ENCODE peak calls at places on chromosomes 13 and 19, in five cellular contexts. D, O, W, Y and A are unnamed samples.

GRCh38 chr19:40597329-40597838 is 3.8 kb upstream of the LTBP4 start:
- DNase-seq in Y (no peak), D (no peak), W (no peak), O (no peak), A (no peak)

GRCh38 chr19:39765091-39766076 is 13.3 kb upstream of the LEUTX start:
- DNase-seq in W (peak), O (peak), D (peak), Y (peak), A (peak)

GRCh38 chr13:28356506-28357064 is 138.3 kb downstream of the FLT1 start:
- DNase-seq in Y (no peak), W (peak), O (no peak), D (no peak), A (no peak)

GRCh38 chr19:55483681-55484361 is 1.2 kb upstream of the NAT14 start:
- DNase-seq in O (no peak), D (no peak), W (no peak), Y (no peak), A (no peak)

GRCh38 chr19:38003427-38004099 is 96.6 kb downstream of the SIPA1L3 start:
- DNase-seq in O (peak), Y (no peak), D (no peak), W (peak), A (peak)

GRCh38 chr19:47657719-47658118 is 48.8 kb downstream of the BICRA start:
- DNase-seq in D (no peak), O (no peak), W (no peak), Y (no peak), A (no peak)

GRCh38 chr13:28408235-28408848 is 86.6 kb downstream of the FLT1 start:
- DNase-seq in O (no peak), Y (peak), D (no peak), W (peak), A (no peak)

GRCh38 chr13:79782541-79783216 is 301.7 kb downstream of the NDFIP2 start:
- DNase-seq in O (peak), Y (no peak), W (peak), D (peak), A (peak)

GRCh38 chr13:113875429-113875815 is 11.5 kb upstream of the GAS6 start:
- DNase-seq in W (no peak), Y (no peak), O (no peak), D (no peak), A (no peak)

GRCh38 chr13:83634601-83635000 is 247.7 kb downstream of the SLITRK1 start:
- DNase-seq in Y (no peak), D (no peak), W (no peak), O (no peak), A (no peak)

GRCh38 chr19:799076-799881 is 2.0 kb downstream of the PTBP1 start:
- DNase-seq in O (peak), Y (peak), D (no peak), W (peak), A (peak)

GRCh38 chr13:113846639-113847318 is 17.1 kb downstream of the GAS6 start:
- DNase-seq in D (no peak), W (no peak), Y (no peak), O (peak), A (no peak)

DNA sequence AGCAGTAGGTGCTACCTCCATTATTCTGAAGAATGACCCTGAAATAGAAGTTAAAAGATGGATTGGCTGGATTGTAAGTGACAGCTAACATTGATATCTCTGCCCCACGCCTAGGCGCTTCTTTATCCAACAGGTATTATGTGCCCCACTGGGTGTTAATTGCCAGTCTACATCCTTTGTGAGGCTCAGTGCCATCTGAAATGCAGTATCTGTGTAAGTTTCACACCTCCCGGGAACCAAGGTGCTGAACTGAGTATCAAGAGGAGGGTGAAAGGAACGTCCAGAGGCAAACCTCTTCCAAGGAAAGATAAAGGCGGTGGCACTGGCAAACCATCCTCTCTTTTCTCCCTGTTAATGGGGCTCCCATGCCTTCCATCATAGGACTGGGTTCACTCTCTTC is 181.1 kb upstream of the UBL3 start:
- DNase-seq in W (no peak), D (no peak), Y (no peak), O (no peak), A (no peak)
- H2AK5ac ChIP-seq in W (no peak), D (no peak), Y (no peak), O (no peak), A (no peak)

DNA sequence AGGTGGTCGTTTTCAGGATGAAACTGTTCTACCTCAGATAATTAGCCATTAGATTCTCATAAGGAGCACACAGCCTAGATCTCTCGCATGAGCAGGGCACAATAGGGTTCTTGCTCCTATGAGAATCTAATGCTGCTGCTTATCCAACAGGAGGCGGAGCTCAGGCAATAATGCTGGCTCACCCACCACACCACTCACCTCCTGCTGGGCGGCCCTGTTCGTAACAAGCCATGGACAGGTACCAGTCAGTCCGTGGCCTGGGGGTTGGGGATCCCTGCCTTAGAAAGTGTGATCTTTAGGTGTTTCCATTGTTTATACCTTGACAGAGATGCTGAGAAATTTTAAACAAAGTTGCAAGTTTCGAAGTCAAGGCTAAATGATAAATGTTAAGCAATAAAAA is 344.6 kb upstream of the HTR2A start:
- DNase-seq in O (peak), D (no peak), W (no peak), Y (no peak), A (no peak)
- H2BK12ac ChIP-seq in O (no peak), D (no peak), W (no peak), Y (no peak), A (no peak)

DNA sequence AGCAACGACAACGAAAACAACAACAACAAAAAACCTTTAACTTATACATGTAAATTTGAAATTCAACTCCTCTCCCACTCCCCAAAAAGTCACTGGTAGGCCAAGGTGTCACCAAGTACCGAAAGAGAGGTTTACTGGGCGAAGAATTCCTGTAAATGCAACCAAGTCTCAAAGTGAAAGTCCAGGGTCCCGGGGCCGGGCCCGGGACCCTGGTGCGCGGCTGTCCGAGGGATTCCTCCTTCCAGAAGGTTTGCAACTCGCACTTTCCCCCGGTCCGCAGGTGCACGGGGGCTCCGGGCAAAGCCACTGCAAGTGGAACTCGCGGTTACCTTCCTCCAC is 1.1 kb downstream of the STK24 start:
- DNase-seq in Y (no peak), D (no peak), O (no peak), W (no peak), A (no peak)
- H2AK5ac ChIP-seq in Y (peak), D (no peak), O (no peak), W (no peak), A (peak)

DNA sequence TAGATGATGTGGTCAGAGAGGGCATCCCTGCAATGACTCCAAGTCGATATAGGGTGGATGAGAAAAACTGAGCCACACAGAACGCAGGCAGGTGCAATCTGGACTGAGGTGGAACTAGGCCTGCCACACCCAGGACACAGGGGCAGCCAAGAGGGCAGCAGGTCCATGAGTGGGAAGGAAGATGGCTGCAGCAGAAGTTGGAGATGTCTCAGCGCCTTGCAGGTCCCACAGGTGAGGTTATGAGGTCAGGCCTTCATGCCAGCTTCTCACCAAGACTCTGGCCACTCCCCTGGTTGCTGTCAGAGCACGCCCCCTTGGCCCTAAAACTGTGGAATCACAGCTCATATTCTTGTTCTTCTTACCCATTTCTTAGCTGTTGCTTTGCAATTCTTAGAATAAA is 147.7 kb upstream of the VSTM2B start:
- DNase-seq in D (no peak), Y (no peak), O (peak), W (no peak), A (no peak)
- H2BK12ac ChIP-seq in D (no peak), Y (no peak), O (no peak), W (no peak), A (no peak)

DNA sequence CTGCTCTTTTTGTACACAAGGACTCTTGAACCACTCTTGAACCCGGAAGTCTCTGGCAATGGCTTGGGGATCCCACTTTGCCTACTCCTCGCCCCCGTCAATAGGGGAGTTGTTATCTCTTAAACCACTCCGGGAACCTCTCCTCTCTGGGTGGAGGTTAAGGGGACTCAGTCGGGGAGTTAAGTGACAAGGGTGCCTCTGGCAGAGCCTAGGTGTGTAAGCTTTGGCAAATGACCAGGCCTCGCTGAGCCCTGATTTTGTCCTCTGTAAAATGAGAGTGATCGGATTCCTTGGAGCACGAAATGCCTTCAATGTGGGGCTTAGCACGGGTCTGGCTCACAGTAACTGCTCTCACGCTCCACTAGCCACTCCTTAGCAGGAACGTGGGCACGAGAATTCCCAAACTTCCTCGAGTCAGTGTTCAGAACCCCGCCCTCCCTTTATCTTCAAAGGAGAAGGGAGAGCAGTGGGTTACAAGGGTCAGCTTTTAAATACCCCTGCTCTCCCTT is 193.3 kb downstream of the KATNAL1 start:
- DNase-seq in W (no peak), D (no peak), Y (no peak), O (peak), A (no peak)
- H2AK5ac ChIP-seq in W (no peak), D (no peak), Y (peak), O (no peak), A (no peak)

GRCh38 chr19:5950744-5951143 is 27.2 kb downstream of the RANBP3 start:
- DNase-seq in W (no peak), Y (no peak), O (no peak), D (no peak), A (no peak)

GRCh38 chr19:5952193-5953033 is 25.5 kb downstream of the RANBP3 start:
- DNase-seq in W (no peak), Y (no peak), O (no peak), D (no peak), A (no peak)

GRCh38 chr19:5949792-5950305 is 28.1 kb downstream of the RANBP3 start:
- DNase-seq in W (no peak), O (no peak), D (no peak), Y (no peak), A (no peak)

GRCh38 chr19:5953034-5953589 is 24.8 kb downstream of the RANBP3 start:
- DNase-seq in W (peak), O (no peak), Y (no peak), D (no peak), A (no peak)

GRCh38 chr19:5951338-5951861 is 26.5 kb downstream of the RANBP3 start:
- DNase-seq in D (no peak), Y (no peak), O (peak), W (no peak), A (no peak)
- H2BK12ac ChIP-seq in D (no peak), Y (no peak), O (no peak), W (no peak), A (no peak)

GRCh38 chr13:27088619-27089018 is 83.0 kb downstream of the USP12 start:
- DNase-seq in D (no peak), O (no peak), Y (no peak), W (no peak), A (no peak)

GRCh38 chr13:27083183-27083582 is 88.4 kb downstream of the USP12 start:
- DNase-seq in D (no peak), Y (no peak), W (no peak), O (no peak), A (no peak)

GRCh38 chr13:27081893-27082292 is 89.7 kb downstream of the USP12 start:
- DNase-seq in O (no peak), D (no peak), W (no peak), Y (no peak), A (no peak)

GRCh38 chr13:27082325-27082724 is 89.3 kb downstream of the USP12 start:
- DNase-seq in O (no peak), W (no peak), D (no peak), Y (no peak), A (no peak)

GRCh38 chr13:27086599-27087265 is 84.9 kb downstream of the USP12 start:
- DNase-seq in W (peak), O (no peak), D (no peak), Y (no peak), A (no peak)
- H2AK5ac ChIP-seq in W (no peak), O (no peak), D (no peak), Y (no peak), A (no peak)

DNA sequence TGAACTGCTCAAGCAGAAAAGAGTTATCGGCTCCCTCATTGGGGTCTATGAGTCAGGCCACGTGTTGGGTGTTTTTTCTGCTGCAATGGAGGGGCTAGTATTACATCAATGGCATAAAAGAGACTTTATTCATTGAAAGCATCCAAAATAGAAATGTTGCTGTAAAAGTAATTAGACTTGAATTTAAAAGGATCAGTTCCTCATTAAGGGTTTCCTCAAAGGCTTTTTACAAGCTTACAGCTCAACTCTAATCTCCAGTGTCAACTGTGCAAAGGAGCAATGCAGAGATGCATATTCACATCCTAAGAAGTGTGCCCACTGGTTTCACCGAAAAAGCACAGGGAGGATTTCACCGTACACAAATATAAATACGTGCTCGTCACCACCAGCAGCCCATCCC is 300.3 kb downstream of the FOXO1 start:
- DNase-seq in Y (no peak), W (no peak), O (no peak), D (no peak), A (no peak)
- H2BK12ac ChIP-seq in Y (no peak), W (no peak), O (no peak), D (no peak), A (no peak)

GRCh38 chr19:45615795-45616708 is 14.0 kb upstream of the GPR4 start:
- DNase-seq in O (peak), W (peak), Y (peak), D (peak), A (peak)
- H2AK5ac ChIP-seq in O (no peak), W (no peak), Y (no peak), D (no peak), A (peak)

GRCh38 chr13:101730420-101731000 is 278.0 kb downstream of the ITGBL1 start:
- DNase-seq in O (no peak), Y (no peak), W (no peak), D (no peak), A (no peak)
- H2BK12ac ChIP-seq in O (no peak), Y (no peak), W (no peak), D (no peak), A (no peak)